ENCODE peak calls at places on chromosomes 12 and 14, in four cellular contexts. H is H1, D is GM12878, U is HepG2. V is an unnamed sample.

GRCh38 chr14:105205718-105206208 is 24.7 kb upstream of the NUDT14 start:
- DNase-seq in U (no peak), H (no peak), D (no peak), V (no peak)

GRCh38 chr12:46777587-46777986 is 48.2 kb downstream of the SLC38A4 start:
- DNase-seq in D (no peak), H (no peak), U (no peak), V (no peak)

GRCh38 chr12:120265203-120265482 is 387 bp downstream of the PXN start:
- DNase-seq in D (no peak), H (no peak), U (no peak), V (no peak)

GRCh38 chr12:64099430-64099829 is 122.7 kb downstream of the KICS2 start:
- DNase-seq in H (no peak), D (no peak), U (no peak), V (no peak)

GRCh38 chr12:122888232-122888752 is 7.6 kb downstream of the VPS37B start:
- DNase-seq in U (peak; percentile 78), D (no peak), H (no peak), V (no peak)

GRCh38 chr12:102885043-102885932 is 31.8 kb downstream of the PAH start:
- DNase-seq in U (peak; percentile 93), H (no peak), D (no peak), V (no peak)

GRCh38 chr14:71050227-71050823 is 143.1 kb downstream of the PCNX1 start:
- DNase-seq in H (no peak), U (no peak), D (no peak), V (no peak)

GRCh38 chr12:130523208-130523607 is 185.5 kb downstream of the PIWIL1 start:
- DNase-seq in U (no peak), H (no peak), D (no peak), V (no peak)

GRCh38 chr12:13091831-13092230 is 11.6 kb downstream of the GSG1 start:
- DNase-seq in D (no peak), U (no peak), H (no peak), V (no peak)

GRCh38 chr12:32727237-32727636 is 28.5 kb downstream of the YARS2 start:
- DNase-seq in D (no peak), U (no peak), H (no peak), V (no peak)
- TF ChIP-seq ZNF274 in D (no peak), U (no peak), H (no peak), V (no peak)

GRCh38 chr12:56119361-56119796 is 1.3 kb downstream of the ZC3H10 start:
- DNase-seq in D (no peak), U (peak; percentile 95), H (peak; percentile 69), V (peak; percentile 92)
- TF ChIP-seq SUZ12 in D (no peak), U (no peak), H (no peak), V (no peak)

DNA sequence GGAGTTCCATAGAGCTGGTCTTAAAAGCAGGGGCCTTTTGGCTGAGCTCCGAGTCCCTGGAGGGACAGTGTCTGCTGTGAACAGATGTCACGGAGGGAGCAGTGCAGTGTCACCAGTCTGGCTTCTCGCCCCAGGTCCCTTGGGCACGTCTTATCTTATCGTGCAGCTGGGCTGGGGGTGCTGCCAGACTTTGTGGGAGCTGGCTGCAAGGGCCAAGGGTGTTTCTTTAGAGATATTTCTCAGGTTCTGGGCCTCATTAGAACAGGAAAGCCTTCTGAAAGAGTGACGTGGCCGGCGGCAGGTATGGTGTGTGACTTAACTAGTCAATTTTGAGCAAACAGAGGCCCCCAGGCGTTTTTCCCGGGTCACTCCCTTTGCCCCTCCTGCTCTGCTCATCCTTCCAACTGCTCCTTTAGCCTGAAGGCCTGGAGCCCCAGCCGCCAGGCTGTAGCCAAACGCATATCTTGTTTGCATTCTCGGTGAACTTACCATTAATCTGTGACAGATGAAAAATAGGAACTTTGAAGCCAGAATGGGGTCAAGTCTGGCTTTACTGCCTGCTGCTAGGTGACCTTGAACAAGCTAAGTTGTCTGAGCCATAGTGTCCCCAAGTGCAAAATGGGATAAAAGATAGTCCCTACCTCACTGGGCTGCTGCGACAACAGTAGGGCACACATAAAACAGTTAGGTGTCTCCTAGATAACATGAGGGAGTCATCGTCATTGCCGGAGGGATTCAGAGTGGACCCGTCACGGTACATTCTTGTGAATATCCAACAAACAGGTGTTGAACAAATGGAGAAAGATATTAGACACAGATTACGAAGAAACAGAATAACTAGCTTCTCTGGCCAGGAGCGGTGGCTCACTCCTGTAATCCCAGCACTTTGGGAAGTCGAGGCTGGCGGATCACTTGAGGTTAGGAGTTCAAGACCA is 71.4 kb downstream of the NINJ2 start:
- DNase-seq in H (no peak), D (no peak), U (peak; percentile 24), V (no peak)
- TF ChIP-seq ZNF274 in H (no peak), D (no peak), U (no peak), V (no peak)

GRCh38 chr12:95215925-95216324 is 1.3 kb downstream of the FGD6 start:
- DNase-seq in H (no peak), U (peak; percentile 30), D (no peak), V (no peak)

GRCh38 chr12:95217377-95218163 is at the start of the genes FGD6 and VEZT:
- DNase-seq in D (peak; percentile 98), U (peak; percentile 98), H (peak; percentile 96), V (peak; percentile 98)

GRCh38 chr12:95218164-95218851 is 701 bp downstream of the VEZT start:
- DNase-seq in D (peak; percentile 39), U (no peak), H (no peak), V (no peak)

GRCh38 chr12:95218852-95219171 is 1.2 kb downstream of the VEZT start:
- DNase-seq in U (no peak), H (no peak), D (no peak), V (no peak)

GRCh38 chr12:95216704-95217376 is 427 bp downstream of the FGD6 start:
- DNase-seq in U (peak; percentile 27), D (no peak), H (no peak), V (no peak)
- TF ChIP-seq SUZ12 in U (no peak), D (no peak), H (no peak), V (no peak)

DNA sequence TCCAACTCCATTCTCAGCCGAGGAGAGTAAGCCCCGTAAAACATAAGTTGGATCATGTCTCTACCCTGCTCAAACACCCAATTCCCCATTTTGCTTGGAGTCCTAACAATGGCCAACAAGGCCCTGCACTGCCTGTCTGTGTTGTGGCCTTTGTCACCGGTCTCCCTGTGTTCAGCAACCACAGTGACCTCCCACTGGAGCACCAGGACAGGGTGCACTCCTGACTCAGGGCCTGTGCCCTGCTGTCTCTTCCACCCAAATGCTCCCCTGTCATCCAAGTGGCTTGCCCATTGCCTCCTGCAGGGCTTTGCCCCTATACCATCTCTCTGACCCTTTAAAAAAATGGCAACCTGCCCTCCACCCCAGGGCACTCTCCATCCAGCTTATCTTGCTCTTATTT is 4.4 kb upstream of the KRT85 start:
- DNase-seq in U (no peak), H (no peak), D (no peak), V (no peak)
- TF ChIP-seq ZNF274 in U (no peak), H (no peak), D (no peak), V (no peak)

DNA sequence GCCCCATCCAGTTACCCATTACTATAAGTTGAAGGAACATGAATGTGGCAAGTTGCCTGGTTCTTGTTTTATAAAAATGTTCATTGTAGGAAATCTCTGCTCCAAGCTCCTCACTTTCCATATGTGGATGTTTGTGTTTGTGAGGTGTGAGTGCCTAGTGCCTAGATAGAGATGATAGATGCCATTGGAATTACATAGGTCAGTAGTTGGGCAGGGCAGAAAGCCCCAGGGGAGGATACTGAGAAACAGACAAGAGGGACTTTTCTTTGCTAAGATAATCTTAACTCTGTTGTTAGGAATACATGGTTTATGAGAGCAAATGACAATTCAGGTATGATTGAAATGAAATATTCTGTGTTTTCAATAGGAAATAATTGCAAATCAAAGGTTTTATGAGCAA is 226.3 kb upstream of the GRIP1 start:
- DNase-seq in H (no peak), U (no peak), D (no peak), V (no peak)
- TF ChIP-seq SUZ12 in H (no peak), U (no peak), D (no peak), V (no peak)

GRCh38 chr12:89098390-89099102 is 253.8 kb downstream of the DUSP6 start:
- DNase-seq in U (no peak), H (peak; percentile 70), D (no peak), V (no peak)
- TF ChIP-seq ZNF274 in U (no peak), H (no peak), D (no peak), V (no peak)

GRCh38 chr12:26274441-26275312 is 79.3 kb downstream of the SSPN start:
- DNase-seq in U (peak; percentile 96), D (peak; percentile 94), H (no peak), V (peak; percentile 87)
- TF ChIP-seq SUZ12 in U (no peak), D (no peak), H (no peak), V (no peak)

DNA sequence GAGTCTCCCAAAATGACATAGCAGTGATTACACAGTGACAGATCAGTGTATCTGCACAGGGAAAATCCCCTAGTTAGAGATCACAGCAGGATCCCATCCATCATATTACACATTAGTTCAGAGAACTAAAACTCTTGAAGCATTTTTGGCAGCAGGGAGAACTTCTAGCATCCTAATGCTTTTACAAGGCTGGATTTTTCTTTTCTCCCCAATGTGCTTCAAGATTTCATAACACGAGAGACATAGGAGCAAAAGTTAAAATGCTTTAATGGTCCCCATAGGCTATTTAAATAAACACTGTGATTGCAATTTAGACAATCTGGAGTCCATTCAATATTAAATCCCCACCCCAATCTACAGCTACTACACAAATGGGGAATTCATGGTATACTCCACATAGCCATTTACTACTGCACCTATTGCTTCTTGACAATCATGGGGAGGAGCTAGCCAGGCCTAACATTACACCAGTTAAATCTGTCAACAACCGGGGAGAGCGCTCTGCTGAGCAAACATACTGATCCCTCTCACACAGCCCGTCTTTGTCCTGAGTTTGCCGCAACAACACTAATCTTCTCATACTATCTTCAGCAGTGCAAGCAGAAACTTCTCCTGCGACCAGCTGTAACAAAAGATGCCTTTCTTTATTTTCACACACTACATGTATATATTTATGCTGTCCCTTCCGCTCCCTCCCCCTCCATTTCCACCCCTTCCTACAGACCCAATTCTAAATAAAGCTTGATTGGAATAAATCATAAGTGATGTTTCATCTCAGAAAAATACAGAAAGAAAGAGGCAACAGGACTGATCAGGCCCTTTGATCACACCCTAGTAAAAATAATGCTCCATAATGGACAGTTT is 120.3 kb upstream of the SOX5 start:
- DNase-seq in H (no peak), U (peak; percentile 98), D (no peak), V (no peak)
- TF ChIP-seq ZNF274 in H (no peak), U (no peak), D (no peak), V (no peak)

GRCh38 chr12:51889216-51890134 is 1.6 kb downstream of the ANKRD33 start:
- DNase-seq in H (peak; percentile 72), D (no peak), U (no peak), V (no peak)
- TF ChIP-seq SUZ12 in H (no peak), D (no peak), U (no peak), V (no peak)

V was measured in NT2/D1.